ENCODE peak calls at places on chromosomes 6 and 20, in ten cellular contexts. T is ovary, O is colonic mucosa, C is HEK293T, J is LoVo, X is PC-9, L is endothelial cell of umbilical vein, N is lung, E is aorta, V is T-helper 1 cell. D is an unnamed sample.

GRCh38 chr6:10149603-10150002 is 265.3 kb downstream of the TFAP2A start:
- DNase-seq in T (no peak), O (no peak), C (no peak), J (no peak), X (no peak), L (no peak), N (no peak), E (no peak), V (no peak), D (no peak)

GRCh38 chr6:42332916-42333315 is 115.3 kb upstream of the MRPS10 start:
- DNase-seq in T (no peak), O (no peak), C (no peak), J (no peak), X (no peak), L (no peak), N (no peak), E (no peak), V (no peak), D (no peak)

GRCh38 chr6:158988477-158988876 is 11.5 kb downstream of the RSPH3 start:
- DNase-seq in T (no peak), O (no peak), C (no peak), J (no peak), X (no peak), L (no peak), N (no peak), E (no peak), V (no peak), D (no peak)

GRCh38 chr6:5752282-5752681 is 254.4 kb downstream of the NRN1 start:
- DNase-seq in T (no peak), O (no peak), C (no peak), J (no peak), X (no peak), L (peak), N (no peak), E (no peak), V (no peak), D (no peak)

GRCh38 chr6:113586966-113587699 is 270.0 kb upstream of the MARCKS start:
- DNase-seq in T (no peak), O (no peak), C (no peak), J (no peak), X (no peak), L (no peak), N (no peak), E (no peak), V (no peak), D (no peak)

GRCh38 chr20:49261173-49261572 is 16.7 kb downstream of the ZNFX1 start:
- DNase-seq in T (no peak), O (no peak), C (no peak), J (no peak), X (no peak), L (no peak), N (no peak), E (no peak), V (no peak), D (no peak)

GRCh38 chr20:51321343-51322163 is 221.0 kb downstream of the NFATC2 start:
- DNase-seq in T (no peak), O (no peak), C (no peak), J (no peak), X (no peak), L (no peak), N (no peak), E (no peak), V (no peak), D (no peak)

GRCh38 chr6:151239603-151240035 is at the start of gene AKAP12:
- DNase-seq in T (peak), O (peak), C (no peak), J (no peak), X (no peak), L (no peak), N (no peak), E (peak), V (no peak), D (no peak)

GRCh38 chr6:44805239-44805849 is 417.8 kb downstream of the CDC5L start:
- DNase-seq in T (no peak), O (no peak), C (no peak), J (no peak), X (no peak), L (no peak), N (no peak), E (no peak), V (no peak), D (no peak)

GRCh38 chr6:148343383-148343782 is 745 bp downstream of the SASH1 start:
- DNase-seq in T (no peak), O (no peak), C (no peak), J (peak), X (peak), L (peak), N (no peak), E (no peak), V (no peak), D (no peak)

GRCh38 chr6:120584111-120584760 is 750.0 kb downstream of the TBC1D32 start:
- DNase-seq in T (peak), O (no peak), C (no peak), J (no peak), X (no peak), L (no peak), N (no peak), E (peak), V (no peak), D (no peak)

GRCh38 chr20:6075428-6076219 is 21.8 kb upstream of the LRRN4 start:
- DNase-seq in T (peak), O (no peak), C (no peak), J (no peak), X (no peak), L (no peak), N (no peak), E (no peak), V (no peak), D (no peak)

GRCh38 chr6:57205550-57206328 is 16.4 kb downstream of the RAB23 start:
- DNase-seq in T (no peak), O (no peak), C (no peak), J (no peak), X (no peak), L (no peak), N (no peak), E (no peak), V (no peak), D (no peak)

GRCh38 chr6:20757761-20758160 is 223.5 kb downstream of the CDKAL1 start:
- DNase-seq in T (no peak), O (no peak), C (no peak), J (no peak), X (no peak), L (no peak), N (no peak), E (no peak), V (no peak), D (no peak)

GRCh38 chr6:101232946-101233345 is 160.6 kb upstream of the GRIK2 start:
- DNase-seq in T (no peak), O (no peak), C (no peak), J (no peak), X (no peak), L (no peak), N (no peak), E (no peak), V (no peak), D (no peak)

GRCh38 chr6:3325210-3325609 is 66.5 kb downstream of the PSMG4 start:
- DNase-seq in T (no peak), O (no peak), C (no peak), J (no peak), X (no peak), L (peak), N (no peak), E (no peak), V (no peak), D (no peak)

GRCh38 chr6:165218816-165219215 is 90.6 kb downstream of the C6orf118 start:
- DNase-seq in T (no peak), O (no peak), C (no peak), J (no peak), X (no peak), L (no peak), N (no peak), E (no peak), V (no peak), D (no peak)

GRCh38 chr6:28491984-28492317 is 23.6 kb downstream of the GPX6 start:
- DNase-seq in T (no peak), O (no peak), C (no peak), J (no peak), X (no peak), L (no peak), N (no peak), E (no peak), V (no peak), D (no peak)

GRCh38 chr6:88380083-88380482 is 213.9 kb upstream of the CNR1 start:
- DNase-seq in T (peak), O (no peak), C (no peak), J (no peak), X (no peak), L (peak), N (peak), E (peak), V (no peak), D (no peak)

GRCh38 chr6:34926655-34927054 is 37.6 kb downstream of the ANKS1A start:
- DNase-seq in T (no peak), O (no peak), C (no peak), J (no peak), X (no peak), L (no peak), N (no peak), E (no peak), V (no peak), D (no peak)

GRCh38 chr6:48074368-48074767 is 36.6 kb downstream of the PTCHD4 start:
- DNase-seq in T (no peak), O (no peak), C (no peak), J (no peak), X (no peak), L (no peak), N (no peak), E (no peak), V (no peak), D (no peak)

GRCh38 chr6:30889921-30890645 is 5.8 kb downstream of the DDR1 start:
- DNase-seq in T (peak), O (no peak), C (no peak), J (no peak), X (no peak), L (no peak), N (no peak), E (peak), V (no peak), D (no peak)

GRCh38 chr6:116371384-116372209 is 850 bp downstream of the DSE start:
- DNase-seq in T (peak), O (peak), C (peak), J (peak), X (peak), L (peak), N (peak), E (peak), V (no peak), D (no peak)

GRCh38 chr20:57910716-57911115 is 200.9 kb upstream of the PMEPA1 start:
- DNase-seq in T (no peak), O (no peak), C (no peak), J (no peak), X (no peak), L (no peak), N (no peak), E (no peak), V (no peak), D (no peak)

GRCh38 chr6:161434331-161434730 is 160.5 kb upstream of the AGPAT4 start:
- DNase-seq in T (no peak), O (no peak), C (no peak), J (no peak), X (no peak), L (no peak), N (no peak), E (no peak), V (no peak), D (no peak)

GRCh38 chr6:3500262-3501001 is 43.6 kb upstream of the SLC22A23 start:
- DNase-seq in T (no peak), O (no peak), C (no peak), J (peak), X (peak), L (peak), N (no peak), E (no peak), V (no peak), D (no peak)

GRCh38 chr20:61566691-61567090 is 314.6 kb downstream of the CDH4 start:
- DNase-seq in T (no peak), O (no peak), C (no peak), J (no peak), X (no peak), L (no peak), N (no peak), E (peak), V (no peak), D (no peak)